ENCODE peak calls at places on chromosomes 11 and 22, in nine cellular contexts. R is lower lobe of right lung; V is KBM-7; J is nephron progenitor cell; N is midbrain; B is naive thymus-derived CD4-positive, alpha-beta T cell; E is ovary; L is spleen; U is pulmonary artery endothelial cell. D is an unnamed sample.

GRCh38 chr11:110093407-110094297 is 460 bp downstream of the ZC3H12C start:
- DNase-seq in R (peak; percentile 73), V (peak; percentile 60), J (peak; percentile 61), N (peak; percentile 83), B (no peak), E (peak; percentile 71), L (peak; percentile 85), U (no peak), D (peak; percentile 68)

GRCh38 chr11:94731921-94732601 is 36.1 kb upstream of the AMOTL1 start:
- DNase-seq in R (no peak), V (no peak), J (no peak), N (no peak), B (no peak), E (no peak), L (no peak), U (peak; percentile 13), D (peak; percentile 96)

GRCh38 chr22:48574776-48575566 is 1252.7 kb downstream of the BRD1 start:
- DNase-seq in R (peak; percentile 52), V (peak; percentile 59), J (peak; percentile 86), N (peak; percentile 69), B (no peak), E (peak; percentile 73), L (no peak), U (no peak), D (peak; percentile 5)

GRCh38 chr11:65571940-65572339 is 398 bp upstream of the FAM89B start:
- DNase-seq in R (no peak), V (peak; percentile 63), J (no peak), N (no peak), B (no peak), E (no peak), L (no peak), U (no peak), D (no peak)

GRCh38 chr11:114586797-114587196 is 8.8 kb downstream of the NXPE4 start:
- DNase-seq in R (no peak), V (no peak), J (no peak), N (no peak), B (no peak), E (no peak), L (no peak), U (no peak), D (no peak)

GRCh38 chr22:32880906-32881596 is 79.5 kb downstream of the TIMP3 start:
- DNase-seq in R (peak; percentile 64), V (peak; percentile 86), J (peak; percentile 42), N (no peak), B (peak; percentile 36), E (peak; percentile 93), L (peak; percentile 83), U (no peak), D (peak; percentile 51)

GRCh38 chr22:17918840-17919239 is 105.5 kb downstream of the MICAL3 start:
- DNase-seq in R (no peak), V (no peak), J (no peak), N (no peak), B (no peak), E (no peak), L (no peak), U (no peak), D (peak; percentile 85)

GRCh38 chr11:5689551-5689983 is at the start of gene TRIM22:
- DNase-seq in R (peak; percentile 56), V (peak; percentile 92), J (no peak), N (peak; percentile 56), B (peak; percentile 72), E (peak; percentile 52), L (no peak), U (peak; percentile 40), D (peak; percentile 75)

GRCh38 chr11:93028959-93029536 is 59.6 kb downstream of the MTNR1B start:
- DNase-seq in R (no peak), V (no peak), J (no peak), N (no peak), B (no peak), E (no peak), L (no peak), U (no peak), D (no peak)

GRCh38 chr11:47314992-47315391 is 37.5 kb downstream of the MYBPC3 start:
- DNase-seq in R (no peak), V (no peak), J (no peak), N (no peak), B (no peak), E (no peak), L (no peak), U (no peak), D (peak; percentile 67)

GRCh38 chr11:131356201-131356600 is 14.2 kb upstream of the NTM start:
- DNase-seq in R (no peak), V (no peak), J (no peak), N (no peak), B (no peak), E (no peak), L (no peak), U (no peak), D (peak; percentile 10)

GRCh38 chr11:70862093-70862492 is 390.3 kb downstream of the SHANK2 start:
- DNase-seq in R (no peak), V (no peak), J (no peak), N (no peak), B (no peak), E (no peak), L (no peak), U (no peak), D (no peak)

GRCh38 chr11:57278721-57279095 is 41.7 kb upstream of the APLNR start:
- DNase-seq in R (no peak), V (no peak), J (no peak), N (no peak), B (no peak), E (no peak), L (no peak), U (no peak), D (no peak)

GRCh38 chr11:76836613-76837291 is 24.0 kb upstream of the ACER3 start:
- DNase-seq in R (no peak), V (no peak), J (no peak), N (no peak), B (no peak), E (no peak), L (no peak), U (no peak), D (no peak)

GRCh38 chr22:28799834-28800307 is 498 bp downstream of the XBP1 start:
- DNase-seq in R (peak; percentile 83), V (no peak), J (peak; percentile 68), N (peak; percentile 26), B (no peak), E (peak; percentile 77), L (peak; percentile 92), U (no peak), D (peak; percentile 57)

GRCh38 chr11:16902979-16903378 is 111.2 kb downstream of the PLEKHA7 start:
- DNase-seq in R (no peak), V (peak; percentile 50), J (no peak), N (no peak), B (no peak), E (no peak), L (no peak), U (peak; percentile 35), D (no peak)

GRCh38 chr11:105227363-105227762 is 87.8 kb upstream of the CARD18 start:
- DNase-seq in R (no peak), V (no peak), J (no peak), N (no peak), B (no peak), E (no peak), L (no peak), U (no peak), D (no peak)

GRCh38 chr22:42905702-42906183 is 48.7 kb upstream of the ARFGAP3 start:
- DNase-seq in R (peak; percentile 65), V (no peak), J (no peak), N (no peak), B (no peak), E (peak; percentile 60), L (no peak), U (no peak), D (no peak)

GRCh38 chr11:61967924-61968757 is 707 bp upstream of the FTH1 start:
- DNase-seq in R (peak; percentile 80), V (no peak), J (peak; percentile 46), N (peak; percentile 69), B (peak; percentile 42), E (no peak), L (peak; percentile 91), U (no peak), D (no peak)

GRCh38 chr11:116312560-116313340 is 460.0 kb downstream of the BUD13 start:
- DNase-seq in R (peak; percentile 89), V (no peak), J (no peak), N (peak; percentile 86), B (no peak), E (peak; percentile 76), L (peak; percentile 83), U (peak; percentile 43), D (peak; percentile 4)

GRCh38 chr11:84990141-84990540 is 637.0 kb downstream of the DLG2 start:
- DNase-seq in R (no peak), V (no peak), J (no peak), N (no peak), B (no peak), E (no peak), L (no peak), U (no peak), D (no peak)

GRCh38 chr22:47018010-47018910 is 255.8 kb downstream of the TBC1D22A start:
- DNase-seq in R (no peak), V (no peak), J (no peak), N (no peak), B (no peak), E (no peak), L (no peak), U (no peak), D (no peak)

GRCh38 chr22:18152519-18152918 is 2.5 kb downstream of the USP18 start:
- DNase-seq in R (no peak), V (no peak), J (no peak), N (no peak), B (peak; percentile 14), E (no peak), L (no peak), U (no peak), D (no peak)

GRCh38 chr11:79466411-79466810 is 25.6 kb upstream of the TENM4 start:
- DNase-seq in R (no peak), V (no peak), J (no peak), N (no peak), B (no peak), E (no peak), L (no peak), U (no peak), D (peak; percentile 30)

GRCh38 chr11:75659836-75660235 is 9.0 kb downstream of the MAP6 start:
- DNase-seq in R (no peak), V (no peak), J (no peak), N (no peak), B (no peak), E (no peak), L (no peak), U (no peak), D (no peak)

GRCh38 chr22:47129902-47130301 is 367.5 kb downstream of the TBC1D22A start:
- DNase-seq in R (peak; percentile 49), V (peak; percentile 21), J (no peak), N (no peak), B (no peak), E (no peak), L (peak; percentile 63), U (no peak), D (no peak)

GRCh38 chr11:118917488-118918127 is 8.1 kb downstream of the BCL9L start:
- DNase-seq in R (peak; percentile 72), V (no peak), J (no peak), N (no peak), B (peak; percentile 51), E (peak; percentile 74), L (peak; percentile 85), U (no peak), D (peak; percentile 90)

GRCh38 chr11:16364250-16364649 is 7.9 kb upstream of the SOX6 start:
- DNase-seq in R (no peak), V (no peak), J (no peak), N (no peak), B (no peak), E (no peak), L (no peak), U (no peak), D (no peak)

GRCh38 chr11:117328414-117329010 is 858 bp downstream of the CEP164 start:
- DNase-seq in R (no peak), V (no peak), J (peak; percentile 8), N (peak; percentile 63), B (no peak), E (no peak), L (peak; percentile 60), U (no peak), D (peak; percentile 56)

GRCh38 chr11:110838808-110839207 is 126.6 kb upstream of the ARHGAP20 start:
- DNase-seq in R (no peak), V (no peak), J (no peak), N (no peak), B (no peak), E (no peak), L (no peak), U (no peak), D (no peak)

GRCh38 chr11:74325649-74326645 is 14.5 kb upstream of the P4HA3 start:
- DNase-seq in R (peak; percentile 74), V (no peak), J (no peak), N (peak; percentile 65), B (no peak), E (peak; percentile 76), L (no peak), U (peak; percentile 69), D (no peak)